ENCODE peak calls at places on chromosomes 5 and 9, in ten cellular contexts. H is CD8-positive, alpha-beta T cell; Z is HEK293T; L is AG04450; J is foreskin fibroblast; V is T-helper 22 cell; D is COLO829; Q is stimulated activated CD4-positive, alpha-beta T cell treated with anti-CD3 and anti-CD28 coated beads, Interleukin-12 subunit alpha, Interleukin-12 subunit beta, amount 100 ng/mL, for 4 hours; S is tibial nerve; U is spleen. Y is an unnamed sample.

GRCh38 chr9:14608521-14608920 is 84.7 kb downstream of the ZDHHC21 start:
- DNase-seq in H (no peak), Z (no peak), L (no peak), J (no peak), V (no peak), D (peak), Q (no peak), S (no peak), U (no peak), Y (no peak)

GRCh38 chr5:52915176-52915875 is 73.8 kb upstream of the ITGA2 start:
- DNase-seq in H (peak), Z (peak), L (peak), J (peak), V (no peak), D (peak), Q (peak), S (peak), U (no peak), Y (no peak)

GRCh38 chr9:127384901-127385300 is 12.1 kb upstream of the SLC2A8 start:
- DNase-seq in H (no peak), Z (no peak), L (no peak), J (no peak), V (no peak), D (no peak), Q (no peak), S (no peak), U (peak), Y (peak)

GRCh38 chr5:120088831-120089230 is 375.3 kb upstream of the PRR16 start:
- DNase-seq in H (no peak), Z (no peak), L (no peak), J (no peak), V (no peak), D (no peak), Q (no peak), S (no peak), U (no peak), Y (no peak)

GRCh38 chr9:138023394-138024124 is 146.0 kb downstream of the CACNA1B start:
- DNase-seq in H (peak), Z (no peak), L (no peak), J (no peak), V (no peak), D (no peak), Q (no peak), S (no peak), U (no peak), Y (peak)

GRCh38 chr5:78511116-78511906 is 137.3 kb downstream of the LHFPL2 start:
- DNase-seq in H (no peak), Z (no peak), L (no peak), J (peak), V (no peak), D (peak), Q (no peak), S (no peak), U (no peak), Y (no peak)

GRCh38 chr5:82849885-82850284 is 227.3 kb downstream of the TMEM167A start:
- DNase-seq in H (no peak), Z (no peak), L (no peak), J (no peak), V (no peak), D (no peak), Q (no peak), S (no peak), U (no peak), Y (no peak)

GRCh38 chr5:510521-510920 is 13.7 kb downstream of the SLC9A3 start:
- DNase-seq in H (no peak), Z (no peak), L (no peak), J (no peak), V (no peak), D (no peak), Q (no peak), S (no peak), U (no peak), Y (no peak)

GRCh38 chr9:92455217-92455616 is 27.1 kb downstream of the ASPN start:
- DNase-seq in H (no peak), Z (peak), L (no peak), J (no peak), V (no peak), D (no peak), Q (no peak), S (no peak), U (no peak), Y (no peak)

GRCh38 chr5:108661590-108662219 is 86.0 kb upstream of the FER start:
- DNase-seq in H (no peak), Z (no peak), L (no peak), J (peak), V (no peak), D (no peak), Q (no peak), S (no peak), U (no peak), Y (no peak)

GRCh38 chr5:180216646-180217171 is 7.7 kb upstream of the RASGEF1C start:
- DNase-seq in H (no peak), Z (no peak), L (no peak), J (no peak), V (no peak), D (no peak), Q (no peak), S (no peak), U (peak), Y (peak)

GRCh38 chr5:27083763-27084420 is 45.5 kb upstream of the CDH9 start:
- DNase-seq in H (no peak), Z (no peak), L (no peak), J (no peak), V (no peak), D (no peak), Q (no peak), S (no peak), U (no peak), Y (no peak)

GRCh38 chr9:72680593-72681317 is 159.3 kb downstream of the TMC1 start:
- DNase-seq in H (no peak), Z (no peak), L (no peak), J (no peak), V (no peak), D (no peak), Q (no peak), S (no peak), U (no peak), Y (no peak)

GRCh38 chr5:121313886-121314285 is 537.8 kb upstream of the FTMT start:
- DNase-seq in H (no peak), Z (no peak), L (no peak), J (no peak), V (no peak), D (no peak), Q (no peak), S (no peak), U (no peak), Y (no peak)

GRCh38 chr5:150912312-150912814 is 7.6 kb upstream of the ZNF300 start:
- DNase-seq in H (no peak), Z (no peak), L (no peak), J (no peak), V (no peak), D (no peak), Q (no peak), S (no peak), U (no peak), Y (no peak)

GRCh38 chr9:31030741-31031202 is 1353.7 kb upstream of the ACO1 start:
- DNase-seq in H (no peak), Z (no peak), L (no peak), J (no peak), V (no peak), D (peak), Q (no peak), S (no peak), U (no peak), Y (no peak)

Y was measured in upper lobe of right lung.